ENCODE peak calls at places on chromosomes 13 and 19, in eight cellular contexts. S, P, N, K, Q, O, L and V are unnamed samples.

GRCh38 chr13:74974234-74974879 is 507.6 kb downstream of the TBC1D4 start:
- DNase-seq in K (no peak), Q (no peak), N (no peak), O (no peak), P (no peak), S (no peak), L (no peak), V (no peak)

GRCh38 chr19:42176649-42176989 is 40.9 kb downstream of the DEDD2 start:
- DNase-seq in P (peak), N (no peak), O (no peak), L (no peak), Q (peak), S (no peak), K (no peak), V (peak)

GRCh38 chr19:54532528-54532927 is 29.9 kb downstream of the LAIR2 start:
- DNase-seq in L (no peak), O (no peak), K (no peak), P (no peak), N (no peak), S (no peak), Q (no peak), V (no peak)

GRCh38 chr19:33778089-33778791 is 18.4 kb upstream of the KCTD15 start:
- DNase-seq in O (peak), Q (no peak), S (no peak), N (peak), L (peak), P (peak), K (peak), V (peak)

GRCh38 chr19:1315470-1316166 is 29.9 kb downstream of the EFNA2 start:
- DNase-seq in L (no peak), P (peak), K (no peak), Q (peak), S (no peak), N (peak), O (no peak), V (peak)

GRCh38 chr13:77022341-77022740 is 4.6 kb downstream of the FBXL3 start:
- DNase-seq in S (no peak), P (peak), Q (no peak), K (no peak), L (no peak), O (peak), N (no peak), V (peak)

GRCh38 chr19:10173527-10173926 is 21.2 kb downstream of the DNMT1 start:
- DNase-seq in P (no peak), S (no peak), Q (peak), O (peak), N (no peak), L (no peak), K (no peak), V (no peak)

GRCh38 chr19:15264061-15264932 is 32.0 kb upstream of the EPHX3 start:
- DNase-seq in L (peak), S (no peak), Q (no peak), O (peak), K (no peak), N (peak), P (peak), V (peak)

GRCh38 chr19:13985771-13986347 is 20.3 kb downstream of the RFX1 start:
- DNase-seq in S (no peak), Q (no peak), N (no peak), K (no peak), O (no peak), L (no peak), P (no peak), V (peak)